ENCODE peak calls at places on chromosomes 11 and 22, in nine cellular contexts. U, O, H, R, M, P, F, K and Z are unnamed samples.
A peak's percentile ranks its signal among the peaks of the same experiment; 100 is the strongest.

GRCh38 chr11:134412508-134413333 is 679 bp upstream of the B3GAT1 start:
- DNase-seq in U (peak; percentile 64), O (peak; percentile 22), H (peak; percentile 49), R (no peak), M (no peak), P (no peak), F (no peak), K (no peak), Z (no peak)

GRCh38 chr11:65652511-65653228 is 10.0 kb downstream of the RELA start:
- DNase-seq in U (peak; percentile 95), O (peak; percentile 96), H (peak; percentile 98), R (peak; percentile 96), M (peak; percentile 71), P (peak; percentile 98), F (peak; percentile 94), K (peak; percentile 82), Z (peak; percentile 99)

GRCh38 chr11:26227311-26227710 is 104.6 kb upstream of the ANO3 start:
- DNase-seq in U (no peak), O (no peak), H (no peak), R (no peak), M (no peak), P (no peak), F (no peak), K (peak; percentile 3), Z (no peak)

GRCh38 chr11:69587454-69588081 is 53.4 kb upstream of the CCND1 start:
- DNase-seq in U (no peak), O (no peak), H (no peak), R (no peak), M (peak; percentile 23), P (no peak), F (no peak), K (no peak), Z (no peak)

GRCh38 chr11:24687748-24688147 is 190.9 kb downstream of the LUZP2 start:
- DNase-seq in U (no peak), O (no peak), H (no peak), R (no peak), M (no peak), P (no peak), F (no peak), K (no peak), Z (no peak)

GRCh38 chr11:134170177-134170908 is 53.4 kb downstream of the NCAPD3 start:
- DNase-seq in U (no peak), O (no peak), H (no peak), R (no peak), M (no peak), P (no peak), F (no peak), K (no peak), Z (no peak)

GRCh38 chr11:41459602-41460405 is at the start of gene LRRC4C:
- DNase-seq in U (no peak), O (no peak), H (no peak), R (no peak), M (no peak), P (no peak), F (no peak), K (no peak), Z (no peak)

GRCh38 chr11:117182551-117182935 is 4.0 kb downstream of the SIDT2 start:
- DNase-seq in U (peak; percentile 24), O (no peak), H (peak; percentile 5), R (no peak), M (no peak), P (no peak), F (no peak), K (no peak), Z (no peak)

GRCh38 chr22:20663941-20664593 is 109.8 kb upstream of the SERPIND1 start:
- DNase-seq in U (no peak), O (no peak), H (no peak), R (no peak), M (no peak), P (no peak), F (no peak), K (no peak), Z (no peak)

GRCh38 chr11:31487848-31488247 is 21.6 kb downstream of the IMMP1L start:
- DNase-seq in U (no peak), O (no peak), H (no peak), R (no peak), M (peak; percentile 44), P (no peak), F (no peak), K (peak; percentile 15), Z (no peak)

GRCh38 chr22:30838111-30838510 is 130.5 kb downstream of the MORC2 start:
- DNase-seq in U (no peak), O (no peak), H (no peak), R (no peak), M (no peak), P (no peak), F (no peak), K (no peak), Z (no peak)

DNA sequence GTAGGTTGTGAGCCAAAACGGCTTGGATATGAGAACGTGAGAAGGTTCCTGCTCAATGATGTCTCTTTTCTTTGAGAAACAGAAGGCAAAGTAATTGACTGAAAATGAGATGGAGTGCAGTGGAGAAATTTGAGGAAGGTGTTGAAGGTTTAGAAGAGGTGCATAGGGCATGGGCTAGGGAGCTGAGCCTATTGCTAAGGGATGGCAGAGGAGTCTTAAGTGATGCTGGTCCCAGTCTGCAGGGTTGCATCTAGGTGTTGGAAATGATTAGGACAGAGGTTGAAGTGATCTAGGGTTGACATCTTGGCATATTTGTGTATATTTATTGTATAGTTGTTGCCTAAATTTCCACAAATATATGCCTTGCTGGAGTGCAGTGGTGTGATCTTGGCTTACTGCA is 2.3 kb downstream of the BIRC3 start:
- DNase-seq in U (no peak), O (no peak), H (no peak), R (no peak), M (no peak), P (no peak), F (no peak), K (no peak), Z (no peak)
- H3K4me3 ChIP-seq in U (peak overlapping the region; percentile 64), O (peak overlapping the region; percentile 89), H (peak overlapping the region; percentile 2), R (peak overlapping the region; percentile 42), M (no peak overlapping the region), P (no peak overlapping the region), F (no peak overlapping the region), K (no peak overlapping the region), Z (no peak overlapping the region)

GRCh38 chr11:48019230-48019584 is 38.8 kb downstream of the PTPRJ start:
- DNase-seq in U (no peak), O (no peak), H (no peak), R (no peak), M (no peak), P (no peak), F (no peak), K (no peak), Z (no peak)
- H3K4me1 ChIP-seq in U (peaks cover 68% of the 10 kb centered on the region), O (peaks cover 67% of the 10 kb centered on the region), H (peaks cover 4% of the 10 kb centered on the region), R (peaks cover 60% of the 10 kb centered on the region), M (peaks cover 3% of the 10 kb centered on the region), P (no peaks in the 10 kb centered on the region), F (peaks cover 15% of the 10 kb centered on the region), K (peaks cover 12% of the 10 kb centered on the region), Z (peaks cover 4% of the 10 kb centered on the region)

DNA sequence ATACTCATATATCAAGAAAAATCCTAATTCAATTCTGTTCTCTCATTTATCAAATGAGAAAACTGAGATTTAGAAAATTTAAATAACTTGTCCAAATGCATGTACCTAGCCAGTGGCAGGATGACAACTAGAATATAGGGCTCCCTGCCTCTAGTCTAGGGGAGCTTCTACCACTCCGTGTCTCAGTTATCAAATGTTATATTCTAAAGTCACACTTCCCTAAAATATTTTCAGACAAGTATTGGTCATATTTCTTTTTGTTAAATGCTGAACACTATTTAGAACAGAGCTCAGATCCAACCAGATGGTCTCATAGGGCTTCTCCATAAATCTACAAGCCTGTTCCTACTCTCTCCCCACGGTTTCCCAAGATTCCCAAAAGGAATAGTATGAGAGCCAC is 26.3 kb downstream of the KCNJ1 start:
- DNase-seq in U (no peak), O (no peak), H (no peak), R (no peak), M (no peak), P (no peak), F (no peak), K (no peak), Z (no peak)
- H3K4me3 ChIP-seq in U (no peak overlapping the region), O (no peak overlapping the region), H (no peak overlapping the region), R (no peak overlapping the region), M (no peak overlapping the region), P (no peak overlapping the region), F (no peak overlapping the region), K (no peak overlapping the region), Z (no peak overlapping the region)

GRCh38 chr11:131895865-131896264 is 525.5 kb downstream of the NTM start:
- DNase-seq in U (no peak), O (no peak), H (no peak), R (no peak), M (no peak), P (no peak), F (no peak), K (no peak), Z (no peak)
- H3K4me1 ChIP-seq in U (no peaks in the 10 kb centered on the region), O (no peaks in the 10 kb centered on the region), H (no peaks in the 10 kb centered on the region), R (no peaks in the 10 kb centered on the region), M (no peaks in the 10 kb centered on the region), P (no peaks in the 10 kb centered on the region), F (no peaks in the 10 kb centered on the region), K (no peaks in the 10 kb centered on the region), Z (no peaks in the 10 kb centered on the region)

GRCh38 chr11:35850191-35850590 is 93.7 kb upstream of the LDLRAD3 start:
- DNase-seq in U (no peak), O (no peak), H (no peak), R (no peak), M (no peak), P (no peak), F (no peak), K (no peak), Z (no peak)
- H3K4me3 ChIP-seq in U (no peak overlapping the region), O (no peak overlapping the region), H (no peak overlapping the region), R (no peak overlapping the region), M (no peak overlapping the region), P (no peak overlapping the region), F (no peak overlapping the region), K (no peak overlapping the region), Z (no peak overlapping the region)

GRCh38 chr22:22614065-22614464 is 30.3 kb upstream of the GGTLC2 start:
- DNase-seq in U (no peak), O (no peak), H (no peak), R (no peak), M (no peak), P (no peak), F (no peak), K (no peak), Z (no peak)
- H3K4me1 ChIP-seq in U (no peaks in the 10 kb centered on the region), O (no peaks in the 10 kb centered on the region), H (no peaks in the 10 kb centered on the region), R (no peaks in the 10 kb centered on the region), M (no peaks in the 10 kb centered on the region), P (no peaks in the 10 kb centered on the region), F (no peaks in the 10 kb centered on the region), K (no peaks in the 10 kb centered on the region), Z (no peaks in the 10 kb centered on the region)

GRCh38 chr22:27382947-27383346 is 418.6 kb downstream of the MN1 start:
- DNase-seq in U (no peak), O (no peak), H (no peak), R (no peak), M (no peak), P (no peak), F (no peak), K (no peak), Z (no peak)

GRCh38 chr22:27381960-27382742 is 419.4 kb downstream of the MN1 start:
- DNase-seq in U (no peak), O (no peak), H (no peak), R (no peak), M (no peak), P (no peak), F (no peak), K (no peak), Z (no peak)

GRCh38 chr22:27380826-27381225 is 420.7 kb downstream of the MN1 start:
- DNase-seq in U (no peak), O (no peak), H (no peak), R (no peak), M (no peak), P (no peak), F (no peak), K (no peak), Z (no peak)

GRCh38 chr22:27383896-27384295 is 417.7 kb downstream of the MN1 start:
- DNase-seq in U (no peak), O (no peak), H (no peak), R (no peak), M (no peak), P (no peak), F (no peak), K (no peak), Z (no peak)

GRCh38 chr22:27381552-27381951 is 420.0 kb downstream of the MN1 start:
- DNase-seq in U (no peak), O (no peak), H (no peak), R (no peak), M (no peak), P (no peak), F (peak; percentile 11), K (no peak), Z (no peak)
- H3K4me3 ChIP-seq in U (no peak overlapping the region), O (no peak overlapping the region), H (no peak overlapping the region), R (no peak overlapping the region), M (no peak overlapping the region), P (no peak overlapping the region), F (no peak overlapping the region), K (no peak overlapping the region), Z (no peak overlapping the region)